ENCODE peak calls at places on chromosomes 7 and 10, in four cellular contexts. O is right cardiac atrium; I is left colon; R is activated CD8-positive, alpha-beta T cell treated with anti-CD3 and anti-CD28 coated beads, Interleukin-2, amount 10 ng/mL, durations not matched to agents 7 days and 5 days. P is an unnamed sample.

GRCh38 chr10:12500406-12501303 is 151.3 kb downstream of the CAMK1D start:
- ATAC-seq in R (no peak), O (peak), I (peak), P (no peak)

GRCh38 chr10:67722113-67722512 is 26.1 kb upstream of the CTNNA3 start:
- ATAC-seq in R (no peak), I (no peak), O (no peak), P (no peak)

GRCh38 chr7:139118234-139118802 is 8.8 kb upstream of the ZC3HAV1 start:
- ATAC-seq in I (peak), R (peak), O (no peak), P (no peak)

GRCh38 chr7:138248609-138249008 is 172.3 kb downstream of the AKR1D1 start:
- ATAC-seq in I (no peak), R (no peak), O (no peak), P (no peak)

GRCh38 chr7:116354546-116355422 is 144.4 kb downstream of the TES start:
- ATAC-seq in O (peak), I (peak), R (no peak), P (peak)

GRCh38 chr7:116561697-116562483 is 37.1 kb downstream of the CAV1 start:
- ATAC-seq in R (no peak), I (no peak), O (peak), P (peak)

GRCh38 chr10:69232736-69233135 is 12.6 kb downstream of the HKDC1 start:
- ATAC-seq in I (peak), R (no peak), O (no peak), P (no peak)

GRCh38 chr10:50619171-50619570 is 4.6 kb downstream of the SGMS1 start:
- ATAC-seq in I (no peak), R (no peak), O (no peak), P (no peak)

GRCh38 chr7:112014347-112014746 is 191.9 kb downstream of the DOCK4 start:
- ATAC-seq in I (no peak), O (no peak), R (no peak), P (no peak)

GRCh38 chr7:117127585-117128168 is 174.4 kb downstream of the ST7 start:
- ATAC-seq in I (peak), R (peak), O (peak), P (peak)

GRCh38 chr7:131238260-131238940 is 89.3 kb upstream of the MKLN1 start:
- ATAC-seq in O (no peak), R (peak), I (peak), P (no peak)

GRCh38 chr10:28930520-28931495 is 253.5 kb downstream of the BAMBI start:
- ATAC-seq in R (no peak), O (peak), I (no peak), P (no peak)

GRCh38 chr7:65390588-65390987 is 16.9 kb downstream of the ZNF92 start:
- ATAC-seq in O (no peak), I (peak), R (no peak), P (no peak)

GRCh38 chr7:145893925-145894535 is 222.6 kb upstream of the CNTNAP2 start:
- ATAC-seq in R (no peak), O (no peak), I (no peak), P (no peak)